ENCODE peak calls at places on chromosomes 16 and 17, in eight cellular contexts. L is testis, X is progenitor cell of endocrine pancreas, T is chondrocyte, Q is fibroblast of lung, B is choroid plexus epithelial cell, W is H9, D is HL-60. K is an unnamed sample.
A peak's percentile ranks its signal among the peaks of the same experiment; 100 is the strongest.

GRCh38 chr17:15321556-15322250 is 19.7 kb downstream of the TEKT3 start:
- DNase-seq in B (peak; percentile 53), L (no peak), X (no peak), T (no peak), Q (peak; percentile 66), D (no peak), W (no peak), K (no peak)

GRCh38 chr17:71926746-71927398 is 193.9 kb upstream of the SOX9 start:
- DNase-seq in X (no peak), Q (peak; percentile 26), B (no peak), L (no peak), T (no peak), W (no peak), D (no peak), K (no peak)

GRCh38 chr16:48176635-48177408 is 21.0 kb upstream of the ABCC12 start:
- DNase-seq in D (no peak), B (no peak), Q (no peak), X (no peak), L (no peak), W (no peak), T (no peak), K (no peak)

GRCh38 chr17:56167491-56167890 is 14.2 kb downstream of the ANKFN1 start:
- DNase-seq in X (no peak), D (no peak), B (no peak), W (no peak), T (no peak), Q (no peak), L (no peak), K (no peak)

GRCh38 chr17:16243811-16244567 is 27.0 kb downstream of the PIGL start:
- DNase-seq in T (no peak), D (no peak), X (no peak), W (peak; percentile 67), L (no peak), Q (peak; percentile 12), B (no peak), K (no peak)

GRCh38 chr16:59296002-59296401 is 561.9 kb upstream of the GOT2 start:
- DNase-seq in Q (peak; percentile 1), L (peak; percentile 26), X (no peak), B (no peak), W (no peak), D (no peak), T (no peak), K (no peak)

GRCh38 chr17:41615454-41615853 is 2.9 kb upstream of the KRT16 start:
- DNase-seq in T (no peak), B (no peak), L (no peak), Q (peak; percentile 6), D (no peak), X (no peak), W (peak; percentile 85), K (no peak)

GRCh38 chr16:2964416-2965223 is 545 bp downstream of the KREMEN2 start:
- DNase-seq in L (peak; percentile 56), W (peak; percentile 98), X (peak; percentile 69), B (no peak), Q (no peak), T (no peak), D (peak; percentile 73), K (peak; percentile 83)

GRCh38 chr17:49775546-49776260 is 11.8 kb upstream of the FAM117A start:
- DNase-seq in T (no peak), W (no peak), L (no peak), Q (peak; percentile 47), B (peak; percentile 76), X (no peak), D (peak; percentile 23), K (no peak)

GRCh38 chr16:22898874-22899348 is 84.9 kb downstream of the HS3ST2 start:
- DNase-seq in X (peak; percentile 75), W (peak; percentile 88), D (peak; percentile 75), Q (peak; percentile 33), B (peak; percentile 83), L (peak; percentile 88), T (no peak), K (peak; percentile 88)

GRCh38 chr16:67652578-67653130 is 7.4 kb downstream of the ACD start:
- DNase-seq in B (no peak), X (no peak), Q (no peak), T (no peak), D (no peak), W (peak; percentile 69), L (no peak), K (no peak)

GRCh38 chr16:8878523-8878911 is 3.6 kb upstream of the LITAFD start:
- DNase-seq in D (no peak), T (no peak), W (no peak), B (peak; percentile 71), Q (peak; percentile 79), L (no peak), X (no peak), K (no peak)

GRCh38 chr16:64391009-64391663 is 730.7 kb downstream of the CDH11 start:
- DNase-seq in D (no peak), X (no peak), T (no peak), Q (peak; percentile 65), L (no peak), W (no peak), B (peak; percentile 55), K (no peak)

DNA sequence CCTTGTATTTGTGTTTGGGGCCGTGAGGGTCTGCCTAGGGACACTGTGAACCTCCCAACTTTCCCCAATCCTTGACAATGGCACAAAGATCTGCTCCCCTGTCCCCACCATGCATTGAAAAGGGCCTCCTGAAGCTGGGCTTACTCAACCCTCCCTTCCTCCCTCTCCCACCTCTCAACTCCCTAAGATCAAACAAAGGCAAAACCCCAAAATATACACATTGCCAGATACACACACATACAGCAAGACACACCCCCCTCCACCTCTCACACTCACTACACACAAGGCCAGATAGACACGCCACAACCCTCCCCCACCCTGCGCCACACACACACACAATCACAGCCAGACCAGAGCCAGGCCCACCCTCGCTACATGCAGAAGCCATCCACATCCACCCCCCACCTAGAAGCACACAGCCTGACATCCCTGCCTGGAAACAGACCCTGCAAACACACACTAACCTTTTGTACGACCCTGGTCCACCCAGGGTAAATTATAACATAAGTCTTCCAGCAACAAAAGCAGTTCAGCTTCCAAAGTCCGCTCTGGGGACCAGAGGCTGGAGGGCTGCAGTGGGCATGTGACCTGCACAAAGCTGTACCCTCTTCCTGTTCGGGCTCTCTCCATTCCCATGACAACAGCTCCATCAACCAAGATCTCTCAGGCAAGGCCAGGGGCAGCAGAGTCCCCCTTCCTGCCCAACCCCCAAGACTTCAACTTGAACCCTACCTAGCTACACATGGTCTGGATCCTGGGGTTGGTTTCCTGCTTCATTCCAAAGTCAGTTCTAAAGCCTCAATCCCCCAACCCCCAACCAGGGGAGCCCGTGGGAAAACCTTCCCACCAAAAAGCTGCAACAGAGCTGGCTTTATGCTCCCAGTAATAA is 1.9 kb downstream of the PCGF2 start:
- DNase-seq in L (peak; percentile 49), W (no peak), X (no peak), Q (no peak), T (no peak), D (no peak), B (no peak), K (no peak)
- TF ChIP-seq CTCF in L (no peak), W (no peak), X (no peak), Q (no peak), T (no peak), D (no peak), B (no peak), K (no peak)

GRCh38 chr16:27973678-27974077 is 89.8 kb downstream of the GSG1L start:
- DNase-seq in Q (no peak), B (no peak), T (no peak), D (no peak), L (no peak), W (no peak), X (no peak), K (no peak)
- TF ChIP-seq CTCF in Q (no peak), B (no peak), T (no peak), D (no peak), L (no peak), W (peak; percentile 37), X (peak; percentile 31), K (no peak)

GRCh38 chr17:82793974-82794620 is 42.2 kb downstream of the TBCD start:
- DNase-seq in W (no peak), D (no peak), Q (no peak), X (no peak), L (no peak), B (no peak), T (no peak), K (no peak)

GRCh38 chr17:82789051-82789592 is 37.3 kb downstream of the TBCD start:
- DNase-seq in D (no peak), T (no peak), B (no peak), L (no peak), W (no peak), X (no peak), Q (no peak), K (no peak)

GRCh38 chr17:82789806-82790205 is 37.9 kb downstream of the TBCD start:
- DNase-seq in D (no peak), B (no peak), X (no peak), W (no peak), L (no peak), Q (no peak), T (no peak), K (no peak)

GRCh38 chr17:82790391-82790790 is 38.5 kb downstream of the TBCD start:
- DNase-seq in W (no peak), Q (no peak), B (no peak), L (no peak), D (no peak), X (no peak), T (peak; percentile 70), K (no peak)

GRCh38 chr17:82791532-82791931 is 39.7 kb downstream of the TBCD start:
- DNase-seq in L (no peak), B (peak; percentile 84), Q (peak; percentile 96), X (no peak), T (no peak), W (no peak), D (no peak), K (no peak)
- TF ChIP-seq CTCF in L (no peak), B (no peak), Q (no peak), X (no peak), T (no peak), W (no peak), D (no peak), K (no peak)

DNA sequence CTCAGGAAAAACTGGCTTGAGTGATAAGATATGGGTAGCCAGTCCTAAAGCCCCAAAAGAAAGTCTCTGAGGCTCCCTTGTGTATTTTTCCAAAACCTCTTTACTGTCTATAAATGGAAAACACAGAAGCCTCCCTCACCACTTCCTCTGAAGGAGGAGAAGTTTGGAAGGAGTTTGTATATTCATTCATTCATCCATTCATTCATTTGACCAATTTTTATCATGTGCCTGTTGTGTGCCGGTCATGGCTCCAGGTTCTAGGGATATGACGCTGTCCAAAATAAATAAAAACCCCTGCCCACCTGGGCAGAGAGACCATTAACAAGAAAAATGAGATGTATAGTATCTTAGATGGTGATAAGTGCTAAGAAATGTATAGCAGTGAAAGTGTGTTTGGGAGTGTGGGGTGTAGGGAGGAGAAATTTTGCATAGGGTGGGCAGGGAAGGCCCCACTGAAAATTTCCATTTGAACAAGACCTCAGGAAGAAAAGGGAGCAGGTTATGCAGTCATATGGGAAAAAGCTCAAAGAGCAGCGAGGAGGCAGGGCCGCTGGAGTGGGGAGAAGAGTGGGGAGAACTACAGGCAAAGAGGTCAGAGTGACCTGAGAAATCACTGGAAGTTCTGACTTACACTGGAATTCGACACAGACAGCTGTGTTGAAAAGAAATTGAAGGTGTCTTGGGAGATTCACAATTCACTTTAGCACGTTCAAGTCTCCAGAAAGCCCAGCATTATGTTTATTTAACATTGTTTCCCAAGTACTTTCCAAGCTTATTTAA is 6.1 kb upstream of the WIPI1 start:
- DNase-seq in D (no peak), B (no peak), X (no peak), Q (no peak), L (no peak), W (no peak), T (no peak), K (no peak)
- TF ChIP-seq CTCF in D (no peak), B (no peak), X (no peak), Q (no peak), L (no peak), W (peak; percentile 3), T (peak; percentile 59), K (peak; percentile 19)

K was measured in osteocyte.